ENCODE peak calls at places on chromosomes 16 and 17, in nine cellular contexts. One of them, this sample, is unnamed.
A peak's percentile ranks its signal among the peaks of the same experiment; 100 is the strongest.

GRCh38 chr16:11161439-11161838 is 94.6 kb downstream of the SOCS1 start:
- DNase-seq in NCI-H1105 treated with DMSO at 0.1 percent for 48 hours: no peak
- DNase-seq in amniotic stem cell: no peak
- DNase-seq in MM.1S: no peak
- DNase-seq in activated T-cell treated with anti-CD3 and anti-CD28 coated beads, Interleukin-2, amount 50 U/mL, for 1 hour: no peak
- DNase-seq in naive thymus-derived CD8-positive, alpha-beta T cell: no peak
- DNase-seq in upper lobe of right lung: no peak
- DNase-seq in endothelial cell: no peak
- DNase-seq in dermis microvascular lymphatic vessel endothelial cell: no peak
- DNase-seq in this sample: no peak

GRCh38 chr16:30997000-30997886 is 12.2 kb downstream of the HSD3B7 start:
- DNase-seq in MM.1S: peak; percentile 52
- DNase-seq in dermis microvascular lymphatic vessel endothelial cell: peak; percentile 62
- DNase-seq in upper lobe of right lung: peak; percentile 92
- DNase-seq in amniotic stem cell: no peak
- DNase-seq in naive thymus-derived CD8-positive, alpha-beta T cell: peak; percentile 87
- DNase-seq in NCI-H1105 treated with DMSO at 0.1 percent for 48 hours: peak; percentile 21
- DNase-seq in endothelial cell: peak; percentile 56
- DNase-seq in activated T-cell treated with anti-CD3 and anti-CD28 coated beads, Interleukin-2, amount 50 U/mL, for 1 hour: peak; percentile 85
- DNase-seq in this sample: peak; percentile 58

GRCh38 chr16:1674751-1675664 is 3.1 kb upstream of the JPT2 start:
- DNase-seq in NCI-H1105 treated with DMSO at 0.1 percent for 48 hours: no peak
- DNase-seq in amniotic stem cell: no peak
- DNase-seq in upper lobe of right lung: no peak
- DNase-seq in dermis microvascular lymphatic vessel endothelial cell: peak; percentile 39
- DNase-seq in MM.1S: no peak
- DNase-seq in endothelial cell: no peak
- DNase-seq in activated T-cell treated with anti-CD3 and anti-CD28 coated beads, Interleukin-2, amount 50 U/mL, for 1 hour: no peak
- DNase-seq in naive thymus-derived CD8-positive, alpha-beta T cell: no peak
- DNase-seq in this sample: no peak

GRCh38 chr16:75075688-75076268 is 40.8 kb downstream of the LDHD start:
- DNase-seq in amniotic stem cell: no peak
- DNase-seq in dermis microvascular lymphatic vessel endothelial cell: no peak
- DNase-seq in naive thymus-derived CD8-positive, alpha-beta T cell: no peak
- DNase-seq in endothelial cell: no peak
- DNase-seq in upper lobe of right lung: no peak
- DNase-seq in MM.1S: no peak
- DNase-seq in activated T-cell treated with anti-CD3 and anti-CD28 coated beads, Interleukin-2, amount 50 U/mL, for 1 hour: no peak
- DNase-seq in NCI-H1105 treated with DMSO at 0.1 percent for 48 hours: no peak
- DNase-seq in this sample: no peak

GRCh38 chr16:66408181-66409048 is 18.7 kb upstream of the BEAN1 start:
- DNase-seq in dermis microvascular lymphatic vessel endothelial cell: peak; percentile 85
- DNase-seq in naive thymus-derived CD8-positive, alpha-beta T cell: peak; percentile 18
- DNase-seq in amniotic stem cell: peak; percentile 47
- DNase-seq in upper lobe of right lung: no peak
- DNase-seq in NCI-H1105 treated with DMSO at 0.1 percent for 48 hours: no peak
- DNase-seq in MM.1S: peak; percentile 72
- DNase-seq in activated T-cell treated with anti-CD3 and anti-CD28 coated beads, Interleukin-2, amount 50 U/mL, for 1 hour: peak; percentile 35
- DNase-seq in endothelial cell: peak; percentile 49
- DNase-seq in this sample: no peak

GRCh38 chr17:75289832-75290337 is 652 bp upstream of the SLC25A19 start:
- DNase-seq in endothelial cell: no peak
- DNase-seq in amniotic stem cell: peak; percentile 23
- DNase-seq in naive thymus-derived CD8-positive, alpha-beta T cell: peak; percentile 55
- DNase-seq in upper lobe of right lung: peak; percentile 82
- DNase-seq in dermis microvascular lymphatic vessel endothelial cell: peak; percentile 57
- DNase-seq in NCI-H1105 treated with DMSO at 0.1 percent for 48 hours: no peak
- DNase-seq in activated T-cell treated with anti-CD3 and anti-CD28 coated beads, Interleukin-2, amount 50 U/mL, for 1 hour: no peak
- DNase-seq in MM.1S: peak; percentile 70
- DNase-seq in this sample: no peak

GRCh38 chr16:3495166-3495565 is at the start of gene C16orf90:
- DNase-seq in endothelial cell: no peak
- DNase-seq in MM.1S: no peak
- DNase-seq in NCI-H1105 treated with DMSO at 0.1 percent for 48 hours: no peak
- DNase-seq in dermis microvascular lymphatic vessel endothelial cell: no peak
- DNase-seq in upper lobe of right lung: peak; percentile 32
- DNase-seq in activated T-cell treated with anti-CD3 and anti-CD28 coated beads, Interleukin-2, amount 50 U/mL, for 1 hour: no peak
- DNase-seq in naive thymus-derived CD8-positive, alpha-beta T cell: no peak
- DNase-seq in amniotic stem cell: no peak
- DNase-seq in this sample: no peak

GRCh38 chr17:83151442-83152220 is 72.2 kb downstream of the METRNL start:
- DNase-seq in NCI-H1105 treated with DMSO at 0.1 percent for 48 hours: no peak
- DNase-seq in amniotic stem cell: no peak
- DNase-seq in naive thymus-derived CD8-positive, alpha-beta T cell: no peak
- DNase-seq in endothelial cell: no peak
- DNase-seq in activated T-cell treated with anti-CD3 and anti-CD28 coated beads, Interleukin-2, amount 50 U/mL, for 1 hour: no peak
- DNase-seq in MM.1S: no peak
- DNase-seq in upper lobe of right lung: no peak
- DNase-seq in dermis microvascular lymphatic vessel endothelial cell: no peak
- DNase-seq in this sample: peak; percentile 72

GRCh38 chr17:44360826-44361225 is 2.8 kb downstream of the FAM171A2 start:
- DNase-seq in upper lobe of right lung: no peak
- DNase-seq in endothelial cell: no peak
- DNase-seq in MM.1S: no peak
- DNase-seq in activated T-cell treated with anti-CD3 and anti-CD28 coated beads, Interleukin-2, amount 50 U/mL, for 1 hour: no peak
- DNase-seq in naive thymus-derived CD8-positive, alpha-beta T cell: no peak
- DNase-seq in NCI-H1105 treated with DMSO at 0.1 percent for 48 hours: no peak
- DNase-seq in dermis microvascular lymphatic vessel endothelial cell: no peak
- DNase-seq in amniotic stem cell: no peak
- DNase-seq in this sample: peak; percentile 89

GRCh38 chr16:4529085-4530060 is 9.2 kb downstream of the CDIP1 start:
- DNase-seq in MM.1S: peak; percentile 76
- DNase-seq in naive thymus-derived CD8-positive, alpha-beta T cell: no peak
- DNase-seq in amniotic stem cell: no peak
- DNase-seq in NCI-H1105 treated with DMSO at 0.1 percent for 48 hours: no peak
- DNase-seq in upper lobe of right lung: no peak
- DNase-seq in activated T-cell treated with anti-CD3 and anti-CD28 coated beads, Interleukin-2, amount 50 U/mL, for 1 hour: no peak
- DNase-seq in endothelial cell: no peak
- DNase-seq in dermis microvascular lymphatic vessel endothelial cell: peak; percentile 38
- DNase-seq in this sample: no peak

GRCh38 chr17:40098846-40099626 is 1.4 kb downstream of the NR1D1 start:
- DNase-seq in activated T-cell treated with anti-CD3 and anti-CD28 coated beads, Interleukin-2, amount 50 U/mL, for 1 hour: peak; percentile 97
- DNase-seq in endothelial cell: peak; percentile 81
- DNase-seq in naive thymus-derived CD8-positive, alpha-beta T cell: peak; percentile 98
- DNase-seq in upper lobe of right lung: peak; percentile 100
- DNase-seq in NCI-H1105 treated with DMSO at 0.1 percent for 48 hours: peak; percentile 77
- DNase-seq in amniotic stem cell: peak; percentile 97
- DNase-seq in MM.1S: peak; percentile 99
- DNase-seq in dermis microvascular lymphatic vessel endothelial cell: peak; percentile 96
- DNase-seq in this sample: peak; percentile 98

GRCh38 chr16:57060323-57061083 is 31.9 kb upstream of the CPNE2 start:
- DNase-seq in dermis microvascular lymphatic vessel endothelial cell: no peak
- DNase-seq in MM.1S: no peak
- DNase-seq in amniotic stem cell: no peak
- DNase-seq in activated T-cell treated with anti-CD3 and anti-CD28 coated beads, Interleukin-2, amount 50 U/mL, for 1 hour: no peak
- DNase-seq in endothelial cell: no peak
- DNase-seq in naive thymus-derived CD8-positive, alpha-beta T cell: no peak
- DNase-seq in NCI-H1105 treated with DMSO at 0.1 percent for 48 hours: no peak
- DNase-seq in upper lobe of right lung: no peak
- DNase-seq in this sample: no peak

GRCh38 chr16:69775535-69775934 is 13.4 kb downstream of the WWP2 start:
- DNase-seq in amniotic stem cell: no peak
- DNase-seq in MM.1S: no peak
- DNase-seq in upper lobe of right lung: no peak
- DNase-seq in NCI-H1105 treated with DMSO at 0.1 percent for 48 hours: no peak
- DNase-seq in naive thymus-derived CD8-positive, alpha-beta T cell: no peak
- DNase-seq in endothelial cell: no peak
- DNase-seq in dermis microvascular lymphatic vessel endothelial cell: no peak
- DNase-seq in activated T-cell treated with anti-CD3 and anti-CD28 coated beads, Interleukin-2, amount 50 U/mL, for 1 hour: no peak
- DNase-seq in this sample: no peak

GRCh38 chr16:8904018-8904430 is 21.9 kb downstream of the LITAFD start:
- DNase-seq in activated T-cell treated with anti-CD3 and anti-CD28 coated beads, Interleukin-2, amount 50 U/mL, for 1 hour: no peak
- DNase-seq in MM.1S: no peak
- DNase-seq in upper lobe of right lung: no peak
- DNase-seq in amniotic stem cell: no peak
- DNase-seq in naive thymus-derived CD8-positive, alpha-beta T cell: no peak
- DNase-seq in NCI-H1105 treated with DMSO at 0.1 percent for 48 hours: no peak
- DNase-seq in dermis microvascular lymphatic vessel endothelial cell: no peak
- DNase-seq in endothelial cell: no peak
- DNase-seq in this sample: no peak

GRCh38 chr16:4055748-4056147 is 60.5 kb downstream of the ADCY9 start:
- DNase-seq in naive thymus-derived CD8-positive, alpha-beta T cell: no peak
- DNase-seq in NCI-H1105 treated with DMSO at 0.1 percent for 48 hours: no peak
- DNase-seq in activated T-cell treated with anti-CD3 and anti-CD28 coated beads, Interleukin-2, amount 50 U/mL, for 1 hour: no peak
- DNase-seq in MM.1S: no peak
- DNase-seq in upper lobe of right lung: no peak
- DNase-seq in amniotic stem cell: no peak
- DNase-seq in endothelial cell: no peak
- DNase-seq in dermis microvascular lymphatic vessel endothelial cell: no peak
- DNase-seq in this sample: no peak

GRCh38 chr16:72986011-72986410 is 61.9 kb downstream of the ZFHX3 start:
- DNase-seq in activated T-cell treated with anti-CD3 and anti-CD28 coated beads, Interleukin-2, amount 50 U/mL, for 1 hour: no peak
- DNase-seq in upper lobe of right lung: no peak
- DNase-seq in MM.1S: no peak
- DNase-seq in naive thymus-derived CD8-positive, alpha-beta T cell: no peak
- DNase-seq in amniotic stem cell: no peak
- DNase-seq in NCI-H1105 treated with DMSO at 0.1 percent for 48 hours: no peak
- DNase-seq in endothelial cell: no peak
- DNase-seq in dermis microvascular lymphatic vessel endothelial cell: no peak
- DNase-seq in this sample: peak; percentile 18

GRCh38 chr16:85010931-85011845 is at the start of gene ZDHHC7:
- DNase-seq in dermis microvascular lymphatic vessel endothelial cell: peak; percentile 87
- DNase-seq in MM.1S: peak; percentile 73
- DNase-seq in amniotic stem cell: peak; percentile 77
- DNase-seq in endothelial cell: peak; percentile 80
- DNase-seq in upper lobe of right lung: peak; percentile 94
- DNase-seq in naive thymus-derived CD8-positive, alpha-beta T cell: peak; percentile 85
- DNase-seq in NCI-H1105 treated with DMSO at 0.1 percent for 48 hours: peak; percentile 58
- DNase-seq in activated T-cell treated with anti-CD3 and anti-CD28 coated beads, Interleukin-2, amount 50 U/mL, for 1 hour: peak; percentile 88
- DNase-seq in this sample: peak; percentile 96

GRCh38 chr17:79776378-79777165 is 1.4 kb upstream of the CBX2 start:
- DNase-seq in activated T-cell treated with anti-CD3 and anti-CD28 coated beads, Interleukin-2, amount 50 U/mL, for 1 hour: no peak
- DNase-seq in upper lobe of right lung: no peak
- DNase-seq in NCI-H1105 treated with DMSO at 0.1 percent for 48 hours: no peak
- DNase-seq in dermis microvascular lymphatic vessel endothelial cell: peak; percentile 33
- DNase-seq in amniotic stem cell: no peak
- DNase-seq in MM.1S: no peak
- DNase-seq in endothelial cell: no peak
- DNase-seq in naive thymus-derived CD8-positive, alpha-beta T cell: no peak
- DNase-seq in this sample: peak; percentile 44